ENCODE peak calls at places on chromosome 6, in nine cellular contexts. J is fibroblast of pulmonary artery; K is BE2C; G is astrocyte of the spinal cord; D is colonic mucosa; V is cardiac muscle cell; A is breast epithelium; T is CD8-positive, alpha-beta T cell; W is GM12864. R is an unnamed sample.

GRCh38 chr6:98894810-98895209 is 52.9 kb downstream of the FBXL4 start:
- DNase-seq in V (no peak), G (peak), K (no peak), T (no peak), A (no peak), W (no peak), D (no peak), J (peak), R (no peak)

GRCh38 chr6:40387871-40388264 is 199.3 kb downstream of the LRFN2 start:
- DNase-seq in J (no peak), T (no peak), K (no peak), A (no peak), D (no peak), V (no peak), W (no peak), G (no peak), R (no peak)

GRCh38 chr6:28269492-28269891 is 2.5 kb downstream of the ZSCAN26 start:
- DNase-seq in T (no peak), G (peak), V (no peak), W (no peak), D (no peak), J (peak), A (no peak), K (no peak), R (no peak)

GRCh38 chr6:76940186-76940585 is 523.1 kb downstream of the HTR1B start:
- DNase-seq in J (peak), A (no peak), K (no peak), D (no peak), V (no peak), T (no peak), G (no peak), W (no peak), R (no peak)

GRCh38 chr6:169849396-169849795 is 98.0 kb downstream of the ERMARD start:
- DNase-seq in A (no peak), V (no peak), G (no peak), T (no peak), D (no peak), J (no peak), K (no peak), W (no peak), R (no peak)

GRCh38 chr6:125511809-125512341 is 210.1 kb upstream of the HDDC2 start:
- DNase-seq in W (no peak), G (peak), D (no peak), V (no peak), J (peak), T (no peak), A (no peak), K (peak), R (no peak)

GRCh38 chr6:45681860-45682488 is 304.2 kb upstream of the SUPT3H start:
- DNase-seq in V (no peak), K (no peak), A (no peak), D (no peak), T (no peak), G (no peak), J (no peak), W (peak), R (peak)

GRCh38 chr6:4480788-4481725 is 295.1 kb upstream of the CDYL start:
- DNase-seq in G (no peak), W (no peak), V (peak), J (peak), A (no peak), K (no peak), D (no peak), T (no peak), R (no peak)

GRCh38 chr6:5398530-5398929 is 137.2 kb downstream of the FARS2 start:
- DNase-seq in A (no peak), W (peak), J (peak), G (peak), D (no peak), V (peak), K (no peak), T (no peak), R (peak)

GRCh38 chr6:136439514-136440186 is 110.6 kb downstream of the MAP7 start:
- DNase-seq in K (no peak), G (no peak), T (no peak), A (no peak), W (no peak), D (peak), V (no peak), J (no peak), R (no peak)

GRCh38 chr6:87670707-87671106 is 31.3 kb downstream of the AKIRIN2 start:
- DNase-seq in V (no peak), D (no peak), A (no peak), G (no peak), J (no peak), T (no peak), K (no peak), W (no peak), R (no peak)

GRCh38 chr6:7998103-7998725 is 66.0 kb downstream of the BLOC1S5 start:
- DNase-seq in V (no peak), K (no peak), T (no peak), G (peak), D (no peak), W (no peak), J (peak), A (no peak), R (no peak)

GRCh38 chr6:138817799-138818198 is 21.9 kb downstream of the ECT2L start:
- DNase-seq in K (no peak), V (peak), J (peak), A (peak), T (no peak), W (no peak), D (peak), G (peak), R (no peak)

GRCh38 chr6:151589667-151590066 is 95.8 kb downstream of the CCDC170 start:
- DNase-seq in T (no peak), W (no peak), K (no peak), D (no peak), A (no peak), V (no peak), J (no peak), G (no peak), R (no peak)

GRCh38 chr6:157842213-157842612 is 19.2 kb downstream of the SNX9 start:
- DNase-seq in A (no peak), J (no peak), G (no peak), T (no peak), K (no peak), V (no peak), W (no peak), D (no peak), R (no peak)

GRCh38 chr6:53792973-53793317 is 1.9 kb upstream of the LRRC1 start:
- DNase-seq in D (no peak), T (no peak), G (no peak), J (no peak), A (no peak), W (no peak), K (no peak), V (no peak), R (no peak)

GRCh38 chr6:166104107-166104506 is 63.5 kb downstream of the TBXT start:
- DNase-seq in J (peak), T (no peak), K (no peak), A (no peak), D (no peak), W (no peak), G (peak), V (no peak), R (no peak)

GRCh38 chr6:22147983-22148797 is 148.6 kb downstream of the PRL start:
- DNase-seq in V (peak), A (peak), K (peak), W (no peak), D (peak), J (peak), G (peak), T (no peak), R (no peak)

GRCh38 chr6:130632288-130632687 is 194.9 kb upstream of the SMLR1 start:
- DNase-seq in T (no peak), J (no peak), W (no peak), A (no peak), G (no peak), K (no peak), D (no peak), V (no peak), R (no peak)

GRCh38 chr6:40359808-40360207 is 227.4 kb downstream of the LRFN2 start:
- DNase-seq in K (no peak), V (no peak), W (no peak), T (no peak), J (no peak), D (no peak), G (no peak), A (no peak), R (no peak)

GRCh38 chr6:107511410-107512070 is 21.6 kb downstream of the SOBP start:
- DNase-seq in G (peak), K (no peak), T (no peak), V (no peak), D (no peak), W (no peak), J (no peak), A (no peak), R (no peak)

GRCh38 chr6:293185-294174 is 1.2 kb downstream of the DUSP22 start:
- DNase-seq in K (no peak), D (peak), T (no peak), A (no peak), W (no peak), V (peak), J (peak), G (peak), R (no peak)

GRCh38 chr6:51753635-51754034 is 333.8 kb downstream of the PKHD1 start:
- DNase-seq in K (peak), W (peak), J (no peak), A (no peak), T (no peak), G (no peak), D (peak), V (peak), R (no peak)

GRCh38 chr6:145315982-145316600 is 419.2 kb downstream of the EPM2A start:
- DNase-seq in G (no peak), J (no peak), K (no peak), D (no peak), W (no peak), T (no peak), A (no peak), V (no peak), R (no peak)

GRCh38 chr6:38371312-38371672 is 268.4 kb downstream of the BTBD9 start:
- DNase-seq in T (no peak), V (peak), J (no peak), D (peak), W (no peak), G (no peak), A (no peak), K (peak), R (no peak)

GRCh38 chr6:132520953-132521352 is 8.0 kb upstream of the STX7 start:
- DNase-seq in W (no peak), G (peak), D (no peak), A (no peak), V (no peak), J (peak), T (no peak), K (no peak), R (no peak)

GRCh38 chr6:167702241-167702827 is 124.4 kb upstream of the AFDN start:
- DNase-seq in V (no peak), G (no peak), J (no peak), D (no peak), A (no peak), W (no peak), T (no peak), K (no peak), R (no peak)

GRCh38 chr6:143872211-143872610 is 7.9 kb downstream of the ZC2HC1B start:
- DNase-seq in D (no peak), W (peak), K (no peak), V (no peak), A (no peak), G (peak), T (no peak), J (peak), R (peak)

GRCh38 chr6:2738373-2738979 is 12.2 kb downstream of the MYLK4 start:
- DNase-seq in K (peak), W (no peak), G (peak), A (no peak), J (peak), D (peak), V (peak), T (no peak), R (peak)

GRCh38 chr6:27188885-27189418 is 58.5 kb upstream of the PRSS16 start:
- DNase-seq in A (no peak), K (peak), J (peak), T (no peak), G (peak), V (peak), D (peak), W (peak), R (peak)

GRCh38 chr6:149077208-149077607 is 240.3 kb upstream of the TAB2 start:
- DNase-seq in J (peak), V (no peak), G (peak), W (no peak), K (no peak), T (no peak), D (no peak), A (no peak), R (no peak)

GRCh38 chr6:157628463-157628862 is 194.6 kb upstream of the SNX9 start:
- DNase-seq in A (no peak), V (no peak), T (no peak), D (no peak), W (no peak), K (no peak), G (no peak), J (no peak), R (no peak)

GRCh38 chr6:63066053-63066704 is 145.1 kb upstream of the FKBP1C start:
- DNase-seq in V (peak), A (no peak), G (no peak), D (no peak), J (no peak), K (no peak), W (peak), T (no peak), R (peak)
- TF ChIP-seq CTCF in V (no peak), A (no peak), G (no peak), D (no peak), J (no peak), K (peak), W (peak), T (no peak), R (peak)

GRCh38 chr6:19771753-19772336 is 65.3 kb upstream of the ID4 start:
- DNase-seq in W (no peak), G (no peak), V (no peak), T (no peak), J (peak), K (no peak), A (no peak), D (no peak), R (no peak)

DNA sequence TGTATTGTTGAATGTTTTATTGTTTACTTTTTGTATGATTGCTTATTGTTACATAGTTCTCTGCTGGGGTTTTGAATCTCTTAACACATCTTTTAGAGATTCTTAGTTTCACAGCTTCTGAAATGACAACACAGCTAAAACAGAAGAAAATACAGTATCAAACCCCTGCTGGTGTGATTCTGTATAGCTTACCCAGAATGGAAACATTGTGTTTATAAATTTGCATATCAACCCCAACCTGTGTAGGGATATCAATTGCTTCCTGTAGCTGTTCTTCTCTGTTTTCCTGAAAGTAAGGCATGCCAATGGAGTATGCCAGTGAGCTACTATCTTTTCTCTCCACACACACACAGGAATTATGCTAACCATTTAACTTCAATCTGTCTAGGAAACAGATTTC is 64.3 kb upstream of the ID4 start:
- DNase-seq in V (no peak), W (no peak), A (no peak), T (no peak), J (no peak), K (no peak), G (no peak), D (no peak), R (no peak)
- TF ChIP-seq CTCF in V (peak), W (no peak), A (no peak), T (no peak), J (peak), K (no peak), G (no peak), D (no peak), R (no peak)

GRCh38 chr6:50062051-50062450 is 12.3 kb upstream of the DEFB112 start:
- DNase-seq in J (no peak), V (peak), D (no peak), W (no peak), A (no peak), K (peak), G (no peak), T (no peak), R (no peak)
- TF ChIP-seq CTCF in J (no peak), V (no peak), D (no peak), W (peak), A (no peak), K (peak), G (no peak), T (no peak), R (peak)

DNA sequence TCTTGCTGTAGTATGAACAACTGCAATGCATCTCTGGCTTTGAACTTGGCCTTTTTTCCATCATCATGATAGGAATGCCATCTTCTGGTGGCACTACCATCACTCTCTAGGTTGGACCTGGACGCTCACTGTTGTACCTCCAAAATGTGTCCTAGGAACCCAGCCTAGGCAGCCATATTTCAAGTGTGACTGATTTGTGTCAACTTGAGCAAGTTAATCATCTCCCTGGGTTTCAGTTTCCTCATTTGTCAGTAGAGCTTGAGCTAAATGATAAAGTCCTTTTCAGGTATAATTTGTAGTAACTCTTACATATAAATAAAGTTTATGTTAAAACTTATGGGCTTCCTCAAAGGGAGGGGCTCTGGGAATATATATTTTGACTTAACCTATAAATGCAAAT is 241.7 kb upstream of the CEP162 start:
- DNase-seq in G (no peak), V (no peak), D (no peak), W (no peak), K (no peak), T (no peak), J (no peak), A (no peak), R (no peak)
- TF ChIP-seq CTCF in G (no peak), V (no peak), D (no peak), W (no peak), K (no peak), T (no peak), J (no peak), A (no peak), R (no peak)

DNA sequence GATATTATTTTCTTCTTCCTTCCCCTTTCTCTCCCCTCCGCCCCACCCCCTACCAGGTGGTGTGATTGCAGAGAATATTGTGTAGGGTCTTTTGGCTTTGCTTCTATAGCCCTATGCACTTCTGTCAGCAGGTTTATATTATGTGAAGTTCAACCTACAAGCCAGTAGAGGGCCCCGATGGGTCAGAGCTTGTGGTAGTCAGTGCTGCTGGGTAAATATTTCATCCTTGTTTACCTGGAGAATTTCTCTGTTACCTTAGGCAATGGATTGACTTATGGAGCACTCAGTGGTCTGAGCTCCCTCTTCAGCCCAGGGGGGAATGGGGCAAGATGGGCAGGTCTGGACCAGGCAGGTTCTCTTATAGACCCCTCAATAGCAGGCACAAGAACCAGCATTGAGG is 720.9 kb downstream of the GRIK2 start:
- DNase-seq in D (no peak), A (no peak), J (no peak), K (peak), G (no peak), W (no peak), T (no peak), V (peak), R (peak)
- TF ChIP-seq CTCF in D (no peak), A (no peak), J (no peak), K (peak), G (peak), W (peak), T (no peak), V (no peak), R (peak)

GRCh38 chr6:64732888-64733287 is 974.1 kb downstream of the EYS start:
- DNase-seq in K (no peak), W (no peak), J (peak), A (no peak), T (no peak), G (no peak), D (no peak), V (no peak), R (no peak)
- TF ChIP-seq CTCF in K (peak), W (no peak), J (peak), A (no peak), T (no peak), G (no peak), D (no peak), V (peak), R (no peak)

GRCh38 chr6:153002613-153003293 is at the start of gene MTRF1L:
- DNase-seq in D (peak), W (peak), J (peak), K (peak), A (peak), G (peak), V (peak), T (peak), R (peak)
- TF ChIP-seq CTCF in D (no peak), W (no peak), J (no peak), K (no peak), A (no peak), G (no peak), V (no peak), T (no peak), R (no peak)

GRCh38 chr6:42462474-42462972 is 10.8 kb upstream of the TRERF1 start:
- DNase-seq in G (no peak), K (no peak), D (no peak), V (no peak), J (no peak), T (no peak), W (no peak), A (no peak), R (no peak)
- TF ChIP-seq CTCF in G (no peak), K (no peak), D (no peak), V (no peak), J (no peak), T (no peak), W (no peak), A (no peak), R (no peak)

GRCh38 chr6:44339301-44339700 is 3.1 kb upstream of the SPATS1 start:
- DNase-seq in V (no peak), K (no peak), D (no peak), T (no peak), W (no peak), A (no peak), J (no peak), G (no peak), R (no peak)

GRCh38 chr6:44339763-44340625 is 2.5 kb upstream of the SPATS1 start:
- DNase-seq in G (no peak), A (no peak), T (no peak), W (no peak), J (peak), D (no peak), V (no peak), K (no peak), R (no peak)

GRCh38 chr6:44342052-44342451 is 398 bp upstream of the SPATS1 start:
- DNase-seq in J (no peak), D (no peak), A (no peak), W (no peak), G (no peak), V (no peak), K (peak), T (no peak), R (no peak)

GRCh38 chr6:44341095-44341890 is 1.2 kb upstream of the SPATS1 start:
- DNase-seq in K (peak), T (no peak), W (no peak), V (no peak), D (no peak), G (no peak), J (no peak), A (no peak), R (no peak)

GRCh38 chr6:44342489-44342888 is at the start of gene SPATS1:
- DNase-seq in D (no peak), K (peak), G (no peak), A (no peak), V (no peak), W (no peak), T (no peak), J (no peak), R (no peak)
- TF ChIP-seq CTCF in D (no peak), K (no peak), G (no peak), A (no peak), V (no peak), W (no peak), T (no peak), J (no peak), R (no peak)

R was measured in GM13977.